ENCODE peak calls at places on chromosome 3, in nine cellular contexts. One of them, this sample, is unnamed.

GRCh38 chr3:39809181-39809994 is at the start of gene MYRIP:
- DNase-seq in brain microvascular endothelial cell: no peak
- DNase-seq in stomach: peak; percentile 90
- DNase-seq in PC-3: peak; percentile 22
- DNase-seq in neural progenitor cell: peak; percentile 93
- DNase-seq in psoas muscle: peak; percentile 83
- DNase-seq in transverse colon: peak; percentile 81
- DNase-seq in A673: peak; percentile 47
- DNase-seq in lower lobe of right lung: peak; percentile 85
- DNase-seq in this sample: peak; percentile 91

GRCh38 chr3:41405466-41405865 is 206.2 kb downstream of the CTNNB1 start:
- DNase-seq in brain microvascular endothelial cell: no peak
- DNase-seq in stomach: no peak
- DNase-seq in PC-3: peak; percentile 9
- DNase-seq in neural progenitor cell: no peak
- DNase-seq in psoas muscle: no peak
- DNase-seq in transverse colon: no peak
- DNase-seq in A673: no peak
- DNase-seq in lower lobe of right lung: no peak
- DNase-seq in this sample: no peak

GRCh38 chr3:23183731-23184130 is 19.4 kb upstream of the UBE2E2 start:
- DNase-seq in brain microvascular endothelial cell: peak; percentile 45
- DNase-seq in stomach: peak; percentile 40
- DNase-seq in PC-3: peak; percentile 81
- DNase-seq in neural progenitor cell: peak; percentile 76
- DNase-seq in psoas muscle: no peak
- DNase-seq in transverse colon: peak; percentile 29
- DNase-seq in A673: peak; percentile 39
- DNase-seq in lower lobe of right lung: no peak
- DNase-seq in this sample: peak; percentile 89

GRCh38 chr3:140276698-140277097 is 341.7 kb downstream of the CLSTN2 start:
- DNase-seq in brain microvascular endothelial cell: peak; percentile 19
- DNase-seq in stomach: peak; percentile 26
- DNase-seq in PC-3: peak; percentile 16
- DNase-seq in neural progenitor cell: peak; percentile 60
- DNase-seq in psoas muscle: no peak
- DNase-seq in transverse colon: no peak
- DNase-seq in A673: peak; percentile 17
- DNase-seq in lower lobe of right lung: no peak
- DNase-seq in this sample: peak; percentile 78

GRCh38 chr3:170301404-170301803 is 56.1 kb upstream of the SKIL start:
- DNase-seq in brain microvascular endothelial cell: no peak
- DNase-seq in stomach: no peak
- DNase-seq in PC-3: no peak
- DNase-seq in neural progenitor cell: no peak
- DNase-seq in psoas muscle: no peak
- DNase-seq in transverse colon: no peak
- DNase-seq in A673: no peak
- DNase-seq in lower lobe of right lung: no peak
- DNase-seq in this sample: no peak

GRCh38 chr3:183885766-183886165 is 1.1 kb upstream of the PARL start:
- DNase-seq in brain microvascular endothelial cell: no peak
- DNase-seq in stomach: no peak
- DNase-seq in PC-3: no peak
- DNase-seq in neural progenitor cell: no peak
- DNase-seq in psoas muscle: no peak
- DNase-seq in transverse colon: no peak
- DNase-seq in A673: no peak
- DNase-seq in lower lobe of right lung: no peak
- DNase-seq in this sample: no peak

GRCh38 chr3:13211605-13212210 is 138.5 kb upstream of the IQSEC1 start:
- DNase-seq in brain microvascular endothelial cell: no peak
- DNase-seq in stomach: no peak
- DNase-seq in PC-3: no peak
- DNase-seq in neural progenitor cell: no peak
- DNase-seq in psoas muscle: peak; percentile 16
- DNase-seq in transverse colon: no peak
- DNase-seq in A673: no peak
- DNase-seq in lower lobe of right lung: peak; percentile 20
- DNase-seq in this sample: no peak

GRCh38 chr3:134029734-134030381 is at the start of gene SLCO2A1:
- DNase-seq in brain microvascular endothelial cell: no peak
- DNase-seq in stomach: peak; percentile 39
- DNase-seq in PC-3: no peak
- DNase-seq in neural progenitor cell: peak; percentile 77
- DNase-seq in psoas muscle: no peak
- DNase-seq in transverse colon: peak; percentile 53
- DNase-seq in A673: no peak
- DNase-seq in lower lobe of right lung: peak; percentile 64
- DNase-seq in this sample: peak; percentile 86

GRCh38 chr3:102532901-102533300 is 98.1 kb downstream of the ZPLD1 start:
- DNase-seq in brain microvascular endothelial cell: peak; percentile 24
- DNase-seq in stomach: no peak
- DNase-seq in PC-3: no peak
- DNase-seq in neural progenitor cell: no peak
- DNase-seq in psoas muscle: no peak
- DNase-seq in transverse colon: no peak
- DNase-seq in A673: no peak
- DNase-seq in lower lobe of right lung: no peak
- DNase-seq in this sample: no peak

GRCh38 chr3:195221876-195222617 is 48.9 kb downstream of the XXYLT1 start:
- DNase-seq in brain microvascular endothelial cell: no peak
- DNase-seq in stomach: no peak
- DNase-seq in PC-3: no peak
- DNase-seq in neural progenitor cell: no peak
- DNase-seq in psoas muscle: no peak
- DNase-seq in transverse colon: no peak
- DNase-seq in A673: no peak
- DNase-seq in lower lobe of right lung: no peak
- DNase-seq in this sample: no peak

GRCh38 chr3:192445768-192446644 is 281.3 kb downstream of the FGF12 start:
- DNase-seq in brain microvascular endothelial cell: no peak
- DNase-seq in stomach: no peak
- DNase-seq in PC-3: no peak
- DNase-seq in neural progenitor cell: peak; percentile 11
- DNase-seq in psoas muscle: no peak
- DNase-seq in transverse colon: no peak
- DNase-seq in A673: peak; percentile 78
- DNase-seq in lower lobe of right lung: no peak
- DNase-seq in this sample: no peak

GRCh38 chr3:1118074-1118473 is 25.2 kb downstream of the CNTN6 start:
- DNase-seq in brain microvascular endothelial cell: peak; percentile 88
- DNase-seq in stomach: no peak
- DNase-seq in PC-3: peak; percentile 27
- DNase-seq in neural progenitor cell: no peak
- DNase-seq in psoas muscle: no peak
- DNase-seq in transverse colon: no peak
- DNase-seq in A673: no peak
- DNase-seq in lower lobe of right lung: no peak
- DNase-seq in this sample: no peak

GRCh38 chr3:59247402-59247841 is 197.6 kb upstream of the CFAP20DC start:
- DNase-seq in brain microvascular endothelial cell: no peak
- DNase-seq in stomach: peak; percentile 36
- DNase-seq in PC-3: peak; percentile 98
- DNase-seq in neural progenitor cell: no peak
- DNase-seq in psoas muscle: no peak
- DNase-seq in transverse colon: no peak
- DNase-seq in A673: no peak
- DNase-seq in lower lobe of right lung: no peak
- DNase-seq in this sample: no peak

GRCh38 chr3:120625199-120625598 is 29.1 kb downstream of the NDUFB4 start:
- DNase-seq in brain microvascular endothelial cell: no peak
- DNase-seq in stomach: no peak
- DNase-seq in PC-3: no peak
- DNase-seq in neural progenitor cell: no peak
- DNase-seq in psoas muscle: no peak
- DNase-seq in transverse colon: no peak
- DNase-seq in A673: no peak
- DNase-seq in lower lobe of right lung: no peak
- DNase-seq in this sample: no peak

GRCh38 chr3:189092547-189092946 is 79.2 kb upstream of the TPRG1 start:
- DNase-seq in brain microvascular endothelial cell: no peak
- DNase-seq in stomach: no peak
- DNase-seq in PC-3: no peak
- DNase-seq in neural progenitor cell: no peak
- DNase-seq in psoas muscle: no peak
- DNase-seq in transverse colon: no peak
- DNase-seq in A673: no peak
- DNase-seq in lower lobe of right lung: no peak
- DNase-seq in this sample: no peak

GRCh38 chr3:44235604-44236484 is 5.8 kb upstream of the TOPAZ1 start:
- DNase-seq in brain microvascular endothelial cell: peak; percentile 88
- DNase-seq in stomach: peak; percentile 63
- DNase-seq in PC-3: peak; percentile 93
- DNase-seq in neural progenitor cell: peak; percentile 85
- DNase-seq in psoas muscle: peak; percentile 63
- DNase-seq in transverse colon: peak; percentile 59
- DNase-seq in A673: peak; percentile 85
- DNase-seq in lower lobe of right lung: peak; percentile 71
- DNase-seq in this sample: peak; percentile 81
- H3K4me3 ChIP-seq in brain microvascular endothelial cell: no peak overlapping the region
- H3K4me3 ChIP-seq in stomach: peak overlapping the region; percentile 6
- H3K4me3 ChIP-seq in PC-3: no peak overlapping the region
- H3K4me3 ChIP-seq in neural progenitor cell: no peak overlapping the region
- H3K4me3 ChIP-seq in psoas muscle: peak overlapping the region; percentile 0
- H3K4me3 ChIP-seq in transverse colon: no peak overlapping the region
- H3K4me3 ChIP-seq in A673: no peak overlapping the region
- H3K4me3 ChIP-seq in lower lobe of right lung: no peak overlapping the region
- H3K4me3 ChIP-seq in this sample: no peak overlapping the region

GRCh38 chr3:57961828-57962447 is 46.3 kb upstream of the FLNB start:
- DNase-seq in brain microvascular endothelial cell: peak; percentile 47
- DNase-seq in stomach: no peak
- DNase-seq in PC-3: peak; percentile 81
- DNase-seq in neural progenitor cell: no peak
- DNase-seq in psoas muscle: no peak
- DNase-seq in transverse colon: no peak
- DNase-seq in A673: peak; percentile 37
- DNase-seq in lower lobe of right lung: no peak
- DNase-seq in this sample: peak; percentile 69
- TF ChIP-seq CTCF in brain microvascular endothelial cell: peak; percentile 66
- TF ChIP-seq CTCF in stomach: no peak
- TF ChIP-seq CTCF in PC-3: peak; percentile 85
- TF ChIP-seq CTCF in neural progenitor cell: no peak
- TF ChIP-seq CTCF in psoas muscle: no peak
- TF ChIP-seq CTCF in transverse colon: peak; percentile 31
- TF ChIP-seq CTCF in A673: peak; percentile 31
- TF ChIP-seq CTCF in lower lobe of right lung: peak; percentile 18
- TF ChIP-seq CTCF in this sample: peak; percentile 60

GRCh38 chr3:10998542-10998941 is 6.0 kb downstream of the SLC6A1 start:
- DNase-seq in brain microvascular endothelial cell: no peak
- DNase-seq in stomach: no peak
- DNase-seq in PC-3: no peak
- DNase-seq in neural progenitor cell: no peak
- DNase-seq in psoas muscle: no peak
- DNase-seq in transverse colon: no peak
- DNase-seq in A673: no peak
- DNase-seq in lower lobe of right lung: no peak
- DNase-seq in this sample: no peak
- H3K27me3 ChIP-seq in brain microvascular endothelial cell: peaks cover 63% of the 10 kb centered on the region
- H3K27me3 ChIP-seq in stomach: peaks cover 3% of the 10 kb centered on the region
- H3K27me3 ChIP-seq in PC-3: peaks cover 66% of the 10 kb centered on the region
- H3K27me3 ChIP-seq in neural progenitor cell: peaks cover 55% of the 10 kb centered on the region
- H3K27me3 ChIP-seq in psoas muscle: no peaks in the 10 kb centered on the region
- H3K27me3 ChIP-seq in transverse colon: peaks cover 58% of the 10 kb centered on the region
- H3K27me3 ChIP-seq in A673: peaks cover 38% of the 10 kb centered on the region
- H3K27me3 ChIP-seq in lower lobe of right lung: peaks cover 39% of the 10 kb centered on the region
- H3K27me3 ChIP-seq in this sample: peaks cover 53% of the 10 kb centered on the region

GRCh38 chr3:147412491-147412916 is 3.3 kb downstream of the ZIC1 start:
- DNase-seq in brain microvascular endothelial cell: no peak
- DNase-seq in stomach: no peak
- DNase-seq in PC-3: no peak
- DNase-seq in neural progenitor cell: peak; percentile 73
- DNase-seq in psoas muscle: no peak
- DNase-seq in transverse colon: no peak
- DNase-seq in A673: no peak
- DNase-seq in lower lobe of right lung: no peak
- DNase-seq in this sample: no peak

GRCh38 chr3:147412917-147413711 is 3.9 kb downstream of the ZIC1 start:
- DNase-seq in brain microvascular endothelial cell: no peak
- DNase-seq in stomach: no peak
- DNase-seq in PC-3: no peak
- DNase-seq in neural progenitor cell: peak; percentile 59
- DNase-seq in psoas muscle: no peak
- DNase-seq in transverse colon: no peak
- DNase-seq in A673: no peak
- DNase-seq in lower lobe of right lung: no peak
- DNase-seq in this sample: peak; percentile 82

GRCh38 chr3:147415337-147415736 is 6.2 kb downstream of the ZIC1 start:
- DNase-seq in brain microvascular endothelial cell: peak; percentile 12
- DNase-seq in stomach: no peak
- DNase-seq in PC-3: no peak
- DNase-seq in neural progenitor cell: peak; percentile 73
- DNase-seq in psoas muscle: no peak
- DNase-seq in transverse colon: no peak
- DNase-seq in A673: no peak
- DNase-seq in lower lobe of right lung: no peak
- DNase-seq in this sample: peak; percentile 56

GRCh38 chr3:147414369-147415135 is 5.4 kb downstream of the ZIC1 start:
- DNase-seq in brain microvascular endothelial cell: peak; percentile 10
- DNase-seq in stomach: no peak
- DNase-seq in PC-3: no peak
- DNase-seq in neural progenitor cell: peak; percentile 3
- DNase-seq in psoas muscle: no peak
- DNase-seq in transverse colon: no peak
- DNase-seq in A673: no peak
- DNase-seq in lower lobe of right lung: no peak
- DNase-seq in this sample: no peak

DNA sequence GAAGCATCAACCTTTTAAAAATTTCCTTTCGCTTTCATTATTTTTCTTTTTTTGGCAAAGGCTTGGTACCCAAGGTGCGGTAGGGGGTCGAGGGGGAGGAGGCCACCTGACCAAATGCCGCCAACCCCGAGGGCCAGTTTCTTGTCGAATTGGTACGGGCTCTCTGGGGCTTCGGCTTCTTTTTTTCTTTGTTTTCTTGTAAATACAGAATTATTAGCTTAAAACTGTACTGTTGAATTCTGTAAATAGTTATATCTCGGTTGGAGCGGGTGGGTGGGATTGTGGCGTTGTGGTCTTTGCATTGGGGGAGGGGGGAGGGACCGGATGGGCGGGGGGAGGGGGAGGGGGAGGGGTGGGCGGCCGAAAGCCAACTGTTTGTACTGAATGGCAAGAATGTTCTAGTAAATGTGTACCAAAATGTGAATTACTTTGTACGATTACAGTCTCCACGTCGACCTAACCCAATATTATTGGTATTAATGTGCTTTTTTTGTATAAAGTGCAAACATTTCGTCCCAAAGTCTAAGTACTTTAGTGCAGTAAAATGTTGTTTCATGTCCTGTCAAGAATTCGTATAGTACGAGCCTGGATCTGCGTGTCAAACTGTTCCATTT is 4.7 kb downstream of the ZIC1 start:
- DNase-seq in brain microvascular endothelial cell: peak; percentile 13
- DNase-seq in stomach: no peak
- DNase-seq in PC-3: no peak
- DNase-seq in neural progenitor cell: peak; percentile 58
- DNase-seq in psoas muscle: no peak
- DNase-seq in transverse colon: no peak
- DNase-seq in A673: no peak
- DNase-seq in lower lobe of right lung: no peak
- DNase-seq in this sample: peak; percentile 76
- H3K4me3 ChIP-seq in brain microvascular endothelial cell: peak overlapping the region; percentile 72
- H3K4me3 ChIP-seq in stomach: peak overlapping the region; percentile 31
- H3K4me3 ChIP-seq in PC-3: no peak overlapping the region
- H3K4me3 ChIP-seq in neural progenitor cell: no peak overlapping the region
- H3K4me3 ChIP-seq in psoas muscle: peak overlapping the region; percentile 75
- H3K4me3 ChIP-seq in transverse colon: peak overlapping the region; percentile 36
- H3K4me3 ChIP-seq in A673: no peak overlapping the region
- H3K4me3 ChIP-seq in lower lobe of right lung: peak overlapping the region; percentile 32
- H3K4me3 ChIP-seq in this sample: peak overlapping the region; percentile 14

GRCh38 chr3:157491136-157491535 is 12.1 kb downstream of the VEPH1 start:
- DNase-seq in brain microvascular endothelial cell: no peak
- DNase-seq in stomach: no peak
- DNase-seq in PC-3: peak; percentile 41
- DNase-seq in neural progenitor cell: no peak
- DNase-seq in psoas muscle: no peak
- DNase-seq in transverse colon: no peak
- DNase-seq in A673: no peak
- DNase-seq in lower lobe of right lung: no peak
- DNase-seq in this sample: no peak
- TF ChIP-seq CTCF in brain microvascular endothelial cell: no peak
- TF ChIP-seq CTCF in stomach: no peak
- TF ChIP-seq CTCF in PC-3: no peak
- TF ChIP-seq CTCF in neural progenitor cell: no peak
- TF ChIP-seq CTCF in psoas muscle: no peak
- TF ChIP-seq CTCF in transverse colon: no peak
- TF ChIP-seq CTCF in A673: no peak
- TF ChIP-seq CTCF in lower lobe of right lung: no peak
- TF ChIP-seq CTCF in this sample: no peak